ENCODE peak calls at places on chromosomes 3 and 15, in six cellular contexts. N is neural progenitor cell, Q is GM23248, J is mammary epithelial cell, W is neuronal stem cell, K is H1. A is an unnamed sample. For H3K36me3, the result is how much of the 10 kb centered on the place peaks cover.

GRCh38 chr3:182954553-182954952 is 25.8 kb downstream of the DCUN1D1 start:
- DNase-seq in J (no peak), K (no peak), W (no peak), N (no peak), Q (peak), A (peak)

GRCh38 chr3:100463002-100463401 is 29.4 kb upstream of the TMEM45A start:
- DNase-seq in K (no peak), N (peak), W (peak), Q (peak), J (peak), A (peak)

GRCh38 chr3:129608087-129608935 is 1.8 kb upstream of the PLXND1 start:
- DNase-seq in Q (peak), N (peak), W (no peak), J (no peak), K (no peak), A (no peak)

GRCh38 chr3:4401441-4401840 is 65.6 kb downstream of the SUMF1 start:
- DNase-seq in K (no peak), Q (no peak), N (no peak), W (no peak), J (no peak), A (no peak)

GRCh38 chr15:80931721-80932609 is 57.7 kb downstream of the MESD start:
- DNase-seq in K (no peak), J (no peak), W (no peak), Q (no peak), N (no peak), A (no peak)

GRCh38 chr3:67561995-67562394 is 92.4 kb downstream of the SUCLG2 start:
- DNase-seq in Q (no peak), K (no peak), W (no peak), N (no peak), J (no peak), A (no peak)

GRCh38 chr3:179713643-179714090 is 60.8 kb downstream of the USP13 start:
- DNase-seq in Q (peak), N (peak), K (no peak), J (no peak), W (no peak), A (peak)

GRCh38 chr15:51600114-51600513 is 22.5 kb downstream of the DMXL2 start:
- DNase-seq in K (no peak), N (no peak), J (peak), Q (peak), W (no peak), A (no peak)

GRCh38 chr15:98649621-98649995 is 1.3 kb downstream of the IGF1R start:
- DNase-seq in N (peak), Q (peak), W (no peak), K (no peak), J (no peak), A (peak)

GRCh38 chr3:72580246-72580756 is 267.9 kb downstream of the SHQ1 start:
- DNase-seq in J (no peak), W (no peak), K (no peak), N (no peak), Q (no peak), A (no peak)

GRCh38 chr3:188819939-188820338 is 351.8 kb upstream of the TPRG1 start:
- DNase-seq in K (no peak), N (no peak), W (no peak), J (no peak), Q (peak), A (peak)

GRCh38 chr3:67382551-67382950 is 271.9 kb downstream of the SUCLG2 start:
- DNase-seq in W (no peak), Q (peak), N (no peak), K (no peak), J (no peak), A (peak)

GRCh38 chr3:168088106-168088722 is 7.5 kb downstream of the GOLIM4 start:
- DNase-seq in W (no peak), K (no peak), Q (peak), J (no peak), N (peak), A (peak)

GRCh38 chr15:31307270-31308184 is 19.1 kb upstream of the KLF13 start:
- DNase-seq in J (no peak), W (no peak), K (peak), N (no peak), Q (no peak), A (no peak)

GRCh38 chr15:62338497-62338896 is 173.4 kb upstream of the C2CD4B start:
- DNase-seq in K (no peak), J (no peak), W (no peak), N (no peak), Q (no peak), A (no peak)
- H3K9ac ChIP-seq in K (no peak), J (no peak), W (no peak), N (no peak), Q (no peak), A (no peak)

DNA sequence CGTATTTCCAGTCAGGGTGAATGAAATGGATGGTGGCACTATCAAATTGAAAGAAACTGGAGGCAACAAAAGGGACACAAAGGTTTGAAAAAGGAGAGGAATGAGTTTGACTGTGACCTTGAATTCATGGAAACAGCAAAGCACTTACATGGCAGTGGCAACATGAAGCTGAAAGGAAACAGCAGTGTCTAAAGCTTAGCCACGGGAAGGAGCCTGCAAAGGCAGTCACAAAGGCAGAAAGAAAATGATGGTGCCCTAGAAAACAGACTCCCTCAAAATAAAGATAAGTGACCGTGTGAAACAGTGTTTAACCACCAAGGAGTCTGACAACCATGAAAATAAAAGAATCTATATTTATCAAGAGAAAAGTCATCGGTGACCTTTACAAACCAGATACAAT is 51.2 kb downstream of the SLTM start:
- DNase-seq in N (no peak), K (no peak), Q (no peak), J (no peak), W (no peak), A (no peak)
- H3K36me3 ChIP-seq in N (under half), K (half or more), Q (half or more), J (under half), W (under half), A (half or more)

GRCh38 chr3:157373783-157374182 is 62.9 kb upstream of the PTX3 start:
- DNase-seq in N (no peak), J (no peak), W (no peak), Q (peak), K (no peak), A (peak)

GRCh38 chr3:157374931-157375330 is 61.7 kb upstream of the PTX3 start:
- DNase-seq in Q (no peak), J (no peak), N (no peak), W (no peak), K (no peak), A (no peak)

GRCh38 chr3:157376596-157377300 is 59.9 kb upstream of the PTX3 start:
- DNase-seq in K (no peak), J (no peak), Q (no peak), W (peak), N (peak), A (peak)

GRCh38 chr3:157379741-157380140 is 56.9 kb upstream of the PTX3 start:
- DNase-seq in K (no peak), J (no peak), N (no peak), W (no peak), Q (no peak), A (no peak)

DNA sequence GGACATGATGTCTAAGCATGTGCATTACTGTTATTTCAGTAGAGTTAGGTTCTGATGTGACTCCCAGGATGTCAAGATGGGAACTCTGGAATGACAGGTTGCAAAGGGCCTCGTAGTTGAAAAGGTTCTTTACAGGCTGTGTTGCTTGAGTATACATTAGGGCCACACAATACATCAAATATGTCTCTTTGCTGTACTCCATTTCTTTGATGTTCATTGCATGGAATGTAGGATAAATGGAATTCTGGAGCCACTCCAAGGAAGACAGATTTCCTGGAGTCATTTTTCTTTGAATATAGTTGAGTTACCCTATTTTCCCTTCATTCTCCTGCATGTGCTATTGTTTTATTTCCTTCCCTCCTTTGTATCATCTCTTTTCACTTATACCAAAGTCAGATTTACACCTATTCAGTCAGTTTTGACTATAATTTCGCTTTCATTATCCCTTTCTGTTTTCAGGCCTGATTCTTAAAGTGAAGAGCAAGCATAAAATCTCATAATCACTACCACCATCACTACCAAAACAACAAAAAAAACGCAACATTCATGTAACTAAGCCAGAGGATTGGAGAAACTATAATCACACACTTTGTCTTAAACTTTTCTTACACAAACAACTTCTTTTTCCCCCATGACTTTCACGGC is 61.2 kb upstream of the PTX3 start:
- DNase-seq in J (no peak), W (no peak), K (no peak), N (no peak), Q (no peak), A (no peak)
- H3K4me3 ChIP-seq in J (no peak), W (no peak), K (no peak), N (no peak), Q (no peak), A (no peak)

DNA sequence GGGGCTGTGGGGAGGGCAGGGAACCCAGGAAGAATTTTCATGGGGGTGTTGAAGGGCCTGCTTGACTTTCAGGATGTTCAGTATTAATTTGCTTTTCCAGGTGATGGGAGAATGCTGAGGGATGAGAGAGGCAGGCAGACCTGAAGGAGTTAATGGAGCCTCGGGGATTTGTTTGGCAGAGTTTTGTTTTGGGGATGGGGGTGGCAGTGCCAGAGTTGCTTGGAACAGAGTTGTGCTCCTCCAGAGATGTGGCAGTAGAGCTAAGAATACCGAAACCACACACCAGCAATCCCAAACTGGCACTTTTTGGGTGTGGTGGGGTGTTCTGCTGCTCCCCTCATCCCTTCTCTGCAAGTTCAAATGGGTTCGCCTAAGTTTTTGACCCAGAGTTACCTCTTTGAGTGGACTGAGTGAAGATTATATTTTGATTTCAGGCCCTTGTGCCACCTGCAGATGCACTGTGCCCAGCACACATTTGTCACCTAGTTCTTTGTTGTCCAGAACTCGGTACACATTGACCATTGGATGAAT is 1.6 kb downstream of the BOC start:
- DNase-seq in K (no peak), N (no peak), W (no peak), J (no peak), Q (peak), A (peak)
- H3K9ac ChIP-seq in K (no peak), N (peak), W (peak), J (peak), Q (peak), A (peak)

DNA sequence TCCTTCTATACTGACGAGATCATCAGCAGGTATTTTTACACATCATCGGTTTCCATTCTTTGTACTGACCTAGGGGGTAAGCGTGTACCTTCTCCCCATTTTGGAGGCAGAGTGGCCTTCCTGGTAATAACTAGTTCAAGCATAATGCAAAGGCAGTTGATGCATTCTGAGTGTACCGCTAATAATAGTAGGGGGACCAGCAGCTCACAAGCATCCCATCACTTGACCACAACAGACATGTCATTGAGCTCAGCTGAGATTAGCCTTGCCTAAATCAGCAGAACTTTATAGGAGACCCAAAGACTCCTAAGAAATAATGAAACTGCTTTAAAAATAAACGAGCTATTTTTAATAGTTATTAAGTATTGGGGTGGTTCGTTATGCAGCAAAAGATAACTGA is 121.0 kb upstream of the HACD2 start:
- DNase-seq in J (no peak), N (no peak), K (no peak), Q (no peak), W (no peak), A (no peak)
- H3K36me3 ChIP-seq in J (under half), N (under half), K (under half), Q (under half), W (under half), A (under half)